ENCODE peak calls at places on chromosomes 1 and 21, in six cellular contexts. X, P, U, E, K and L are unnamed samples.

GRCh38 chr1:8482844-8483436 is 165.0 kb downstream of the SLC45A1 start:
- DNase-seq in K (no peak), U (no peak), E (no peak), P (no peak), X (no peak), L (no peak)

GRCh38 chr1:101316276-101316675 is 79.5 kb downstream of the S1PR1 start:
- DNase-seq in X (no peak), K (no peak), E (no peak), P (no peak), U (no peak), L (no peak)

GRCh38 chr1:24470607-24471006 is 32.0 kb upstream of the RCAN3 start:
- DNase-seq in K (no peak), E (no peak), X (no peak), P (no peak), U (no peak), L (no peak)

GRCh38 chr1:32743380-32744062 is 41.0 kb upstream of the SYNC start:
- DNase-seq in X (no peak), P (no peak), K (no peak), E (no peak), U (no peak), L (no peak)

GRCh38 chr1:224358288-224358687 is 1.6 kb downstream of the CNIH4 start:
- DNase-seq in U (no peak), E (no peak), X (peak), K (no peak), P (no peak), L (no peak)

GRCh38 chr1:8950309-8950708 is 4.6 kb downstream of the CA6 start:
- DNase-seq in P (no peak), U (no peak), E (no peak), X (no peak), K (no peak), L (no peak)

GRCh38 chr21:29264721-29265120 is 34.0 kb upstream of the BACH1 start:
- DNase-seq in P (no peak), U (no peak), X (no peak), K (no peak), E (no peak), L (no peak)

GRCh38 chr1:64487061-64487460 is 17.1 kb downstream of the CACHD1 start:
- DNase-seq in X (no peak), K (no peak), E (no peak), P (no peak), U (no peak), L (no peak)

GRCh38 chr21:15289896-15290841 is 225.4 kb upstream of the NRIP1 start:
- DNase-seq in K (peak), U (no peak), P (no peak), X (peak), E (peak), L (peak)

GRCh38 chr1:58649555-58649954 is 50.3 kb downstream of the MYSM1 start:
- DNase-seq in U (no peak), X (no peak), E (no peak), P (peak), K (peak), L (no peak)

DNA sequence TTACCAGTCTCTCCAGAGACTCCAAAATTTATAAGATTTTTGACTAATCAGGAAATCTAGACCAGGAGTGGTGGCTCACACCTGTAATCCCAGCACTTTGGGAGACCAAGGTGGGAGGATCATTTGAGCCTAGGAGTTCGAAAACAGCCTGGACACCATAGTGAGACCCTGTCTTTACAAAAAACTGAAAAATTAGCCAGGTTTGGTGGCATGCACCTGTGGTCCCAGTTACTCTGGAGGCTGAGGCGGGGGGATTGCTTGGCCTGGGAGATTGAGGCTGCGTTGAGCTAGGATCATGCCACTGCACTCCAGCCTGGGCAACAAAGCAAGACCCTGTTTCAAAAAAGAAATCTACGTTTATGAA is 10.0 kb downstream of the ATP8B2 start:
- DNase-seq in U (no peak), K (no peak), P (no peak), E (no peak), X (no peak), L (no peak)
- TF ChIP-seq CTCF in U (peak), K (no peak), P (no peak), E (no peak), X (no peak), L (peak)

GRCh38 chr1:106534612-106535011 is 521.9 kb upstream of the PRMT6 start:
- DNase-seq in E (no peak), X (no peak), P (no peak), U (no peak), K (no peak), L (no peak)
- TF ChIP-seq CTCF in E (no peak), X (no peak), P (no peak), U (no peak), K (no peak), L (no peak)

GRCh38 chr1:240109920-240110685 is 18.4 kb downstream of the FMN2 start:
- DNase-seq in K (no peak), X (no peak), P (no peak), U (no peak), E (no peak), L (peak)

GRCh38 chr1:240114222-240114621 is 22.5 kb downstream of the FMN2 start:
- DNase-seq in X (no peak), E (no peak), U (no peak), K (no peak), P (no peak), L (no peak)

GRCh38 chr1:240115831-240116230 is 24.1 kb downstream of the FMN2 start:
- DNase-seq in E (no peak), X (no peak), P (no peak), U (no peak), K (no peak), L (no peak)

GRCh38 chr1:240109130-240109529 is 17.4 kb downstream of the FMN2 start:
- DNase-seq in K (no peak), E (no peak), X (no peak), P (no peak), U (no peak), L (no peak)

GRCh38 chr1:240111558-240111957 is 19.9 kb downstream of the FMN2 start:
- DNase-seq in U (no peak), P (no peak), E (no peak), X (no peak), K (no peak), L (no peak)
- TF ChIP-seq CTCF in U (no peak), P (no peak), E (peak), X (no peak), K (no peak), L (no peak)

GRCh38 chr1:226708967-226709396 is 30.1 kb downstream of the ITPKB start:
- DNase-seq in E (no peak), K (no peak), P (no peak), X (no peak), U (no peak), L (no peak)
- TF ChIP-seq CTCF in E (no peak), K (no peak), P (no peak), X (no peak), U (no peak), L (no peak)

GRCh38 chr21:44445413-44445812 is 9.9 kb upstream of the LRRC3 start:
- DNase-seq in E (no peak), K (no peak), P (no peak), U (no peak), X (peak), L (peak)

GRCh38 chr21:44443891-44444285 is 11.4 kb upstream of the LRRC3 start:
- DNase-seq in K (no peak), E (no peak), U (no peak), X (peak), P (no peak), L (no peak)

GRCh38 chr21:44443291-44443890 is 11.9 kb upstream of the LRRC3 start:
- DNase-seq in P (no peak), K (no peak), X (peak), E (no peak), U (no peak), L (peak)

GRCh38 chr21:44442266-44443125 is 12.8 kb upstream of the LRRC3 start:
- DNase-seq in P (no peak), X (peak), K (no peak), U (no peak), E (no peak), L (peak)

DNA sequence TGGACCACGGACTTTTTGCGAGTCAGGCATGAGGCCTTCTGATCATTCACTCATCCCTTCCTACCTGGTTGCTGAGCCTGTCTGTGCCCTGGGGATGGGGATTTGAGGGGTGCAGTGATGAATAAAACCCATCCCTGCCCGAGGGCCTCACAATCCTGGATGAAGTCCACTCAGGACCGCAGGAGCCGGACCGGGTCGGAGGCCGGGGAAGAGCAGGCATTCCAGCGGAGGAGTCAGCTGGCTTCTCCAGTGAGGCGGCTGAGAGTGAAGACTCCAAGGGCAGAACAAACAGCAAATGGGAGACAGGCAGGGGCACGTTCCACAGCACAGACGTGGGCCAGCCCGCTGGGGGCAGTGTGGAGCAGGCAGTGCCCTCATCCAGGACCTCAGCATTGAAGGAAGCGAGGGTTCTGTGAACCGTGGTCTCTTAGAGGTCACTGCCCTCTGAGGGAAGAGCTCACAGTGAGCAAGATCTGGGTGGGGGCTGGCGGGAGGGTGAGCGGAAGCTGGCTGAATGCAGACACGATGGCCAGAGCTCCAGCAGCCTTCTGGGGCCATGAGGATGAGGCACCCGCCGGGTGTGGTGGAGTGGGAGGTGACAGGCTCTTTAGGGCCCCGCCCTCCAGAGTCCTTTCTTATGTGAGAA is 10.9 kb upstream of the LRRC3 start:
- DNase-seq in P (no peak), K (no peak), E (peak), X (peak), U (no peak), L (peak)
- TF ChIP-seq CTCF in P (no peak), K (no peak), E (peak), X (no peak), U (no peak), L (no peak)

GRCh38 chr1:110963666-110964399 is at the start of gene LRIF1:
- DNase-seq in P (peak), U (peak), K (peak), E (peak), X (peak), L (peak)
- TF ChIP-seq CTCF in P (peak), U (no peak), K (peak), E (peak), X (peak), L (peak)

GRCh38 chr1:41483960-41484844 is at the start of gene EDN2:
- DNase-seq in P (no peak), U (no peak), E (no peak), X (peak), K (peak), L (peak)
- TF ChIP-seq CTCF in P (peak), U (no peak), E (no peak), X (no peak), K (peak), L (no peak)